ENCODE peak calls at places on chromosomes 11 and 22, in four cellular contexts. O, B, H and R are unnamed samples.

GRCh38 chr22:23524226-23524625 is 55.9 kb downstream of the IGLL1 start:
- DNase-seq in H (no peak), B (no peak), O (no peak), R (no peak)

GRCh38 chr11:32229566-32230240 is 138.8 kb downstream of the RCN1 start:
- DNase-seq in O (no peak), H (no peak), B (no peak), R (no peak)

GRCh38 chr11:121610706-121611105 is 157.9 kb upstream of the SORL1-AS1 start:
- DNase-seq in H (no peak), O (no peak), B (no peak), R (no peak)

GRCh38 chr22:23225724-23226496 is 45.6 kb downstream of the BCR start:
- DNase-seq in O (no peak), H (peak), B (no peak), R (no peak)

GRCh38 chr11:122745111-122745510 is 89.6 kb downstream of the UBASH3B start:
- DNase-seq in O (no peak), H (no peak), B (no peak), R (no peak)

GRCh38 chr11:127490896-127491295 is 490.3 kb upstream of the KIRREL3 start:
- DNase-seq in O (no peak), B (no peak), H (no peak), R (no peak)

GRCh38 chr11:128596245-128596644 is 8.9 kb upstream of the ETS1 start:
- DNase-seq in B (no peak), O (no peak), H (no peak), R (no peak)

GRCh38 chr11:34327804-34328631 is 29.8 kb downstream of the ABTB2 start:
- DNase-seq in B (peak), H (no peak), O (no peak), R (no peak)

GRCh38 chr22:26552466-26552865 is 37.5 kb downstream of the TPST2 start:
- DNase-seq in H (no peak), O (no peak), B (no peak), R (no peak)

GRCh38 chr22:19051381-19051780 is 70.8 kb downstream of the DGCR2 start:
- DNase-seq in B (no peak), H (no peak), O (no peak), R (no peak)

GRCh38 chr22:50529416-50530279 is at the start of gene TYMP:
- DNase-seq in B (peak), H (peak), O (no peak), R (no peak)

GRCh38 chr11:47348859-47349258 is 3.6 kb downstream of the MYBPC3 start:
- DNase-seq in O (no peak), B (no peak), H (peak), R (no peak)

GRCh38 chr22:42700901-42701300 is 19.8 kb downstream of the A4GALT start:
- DNase-seq in O (no peak), B (no peak), H (no peak), R (no peak)

GRCh38 chr11:12058425-12059115 is 50.1 kb upstream of the DKK3 start:
- DNase-seq in H (no peak), B (no peak), O (no peak), R (no peak)

GRCh38 chr11:127017482-127017881 is 16.9 kb upstream of the KIRREL3 start:
- DNase-seq in B (no peak), H (peak), O (peak), R (peak)

GRCh38 chr22:38228873-38229740 is 27.3 kb downstream of the MAFF start:
- DNase-seq in O (no peak), H (peak), B (no peak), R (peak)

GRCh38 chr11:13335319-13335718 is 57.7 kb downstream of the BMAL1 start:
- DNase-seq in O (no peak), H (peak), B (peak), R (peak)

GRCh38 chr11:133830931-133831907 is 14.1 kb downstream of the SPATA19 start:
- DNase-seq in O (no peak), B (no peak), H (no peak), R (no peak)

GRCh38 chr11:106594751-106595351 is 423.4 kb downstream of the GUCY1A2 start:
- DNase-seq in O (no peak), H (no peak), B (no peak), R (no peak)

GRCh38 chr11:122330466-122330865 is 214.5 kb upstream of the BLID start:
- DNase-seq in B (no peak), H (no peak), O (no peak), R (no peak)

GRCh38 chr11:124900464-124900863 is 2.8 kb upstream of the ROBO4 start:
- DNase-seq in H (peak), O (peak), B (peak), R (peak)

GRCh38 chr22:19754701-19755144 is 5.9 kb upstream of the TBX1 start:
- DNase-seq in O (no peak), H (no peak), B (no peak), R (no peak)

GRCh38 chr11:43923327-43924111 is 18.9 kb upstream of the C11orf96 start:
- DNase-seq in H (no peak), O (no peak), B (peak), R (no peak)

GRCh38 chr11:43922974-43923326 is 19.5 kb upstream of the C11orf96 start:
- DNase-seq in B (no peak), H (no peak), O (no peak), R (no peak)

GRCh38 chr11:43925932-43926505 is 16.4 kb upstream of the C11orf96 start:
- DNase-seq in O (no peak), B (no peak), H (no peak), R (no peak)

GRCh38 chr11:43925063-43925931 is 17.1 kb upstream of the C11orf96 start:
- DNase-seq in H (no peak), B (no peak), O (no peak), R (no peak)

DNA sequence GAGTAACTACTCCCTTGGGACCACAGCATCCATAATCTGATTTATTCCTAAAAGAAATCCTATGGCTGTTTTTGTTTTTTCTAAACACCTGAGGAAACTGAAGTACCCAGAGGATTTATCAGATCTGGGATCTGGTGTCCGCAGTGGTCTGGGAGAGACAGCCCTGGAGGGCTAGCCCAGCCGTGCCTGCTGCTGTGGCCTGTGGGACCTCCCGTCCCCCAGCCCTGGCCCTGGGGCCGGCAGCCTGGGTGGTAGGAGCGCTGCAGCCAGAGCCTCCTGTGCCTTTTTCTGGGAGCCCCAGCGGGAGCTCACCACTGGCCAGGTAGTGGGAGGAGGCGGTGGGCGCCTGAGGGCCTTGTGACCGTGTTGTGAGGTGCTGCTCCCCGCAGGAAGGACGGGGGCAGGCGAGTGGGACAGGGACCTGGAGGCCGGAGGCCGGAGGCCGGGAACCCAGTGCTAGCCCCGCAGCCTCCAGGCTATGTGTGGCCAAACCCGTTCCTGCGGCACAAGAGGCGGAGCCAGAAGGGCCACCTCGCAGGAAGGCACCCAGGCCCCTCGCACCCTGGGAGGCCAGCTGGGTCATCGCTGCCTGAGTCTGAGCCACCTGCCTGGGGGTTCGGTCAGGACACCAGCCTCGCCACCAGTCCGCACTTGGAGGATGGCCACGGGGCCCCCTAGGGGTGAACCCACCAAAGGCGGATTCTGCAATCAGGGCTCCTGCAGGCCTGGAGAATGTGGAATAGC is 18.2 kb upstream of the C11orf96 start:
- DNase-seq in O (no peak), B (peak), H (no peak), R (no peak)
- TF ChIP-seq CTCF in O (no peak), B (peak), H (no peak), R (no peak)

DNA sequence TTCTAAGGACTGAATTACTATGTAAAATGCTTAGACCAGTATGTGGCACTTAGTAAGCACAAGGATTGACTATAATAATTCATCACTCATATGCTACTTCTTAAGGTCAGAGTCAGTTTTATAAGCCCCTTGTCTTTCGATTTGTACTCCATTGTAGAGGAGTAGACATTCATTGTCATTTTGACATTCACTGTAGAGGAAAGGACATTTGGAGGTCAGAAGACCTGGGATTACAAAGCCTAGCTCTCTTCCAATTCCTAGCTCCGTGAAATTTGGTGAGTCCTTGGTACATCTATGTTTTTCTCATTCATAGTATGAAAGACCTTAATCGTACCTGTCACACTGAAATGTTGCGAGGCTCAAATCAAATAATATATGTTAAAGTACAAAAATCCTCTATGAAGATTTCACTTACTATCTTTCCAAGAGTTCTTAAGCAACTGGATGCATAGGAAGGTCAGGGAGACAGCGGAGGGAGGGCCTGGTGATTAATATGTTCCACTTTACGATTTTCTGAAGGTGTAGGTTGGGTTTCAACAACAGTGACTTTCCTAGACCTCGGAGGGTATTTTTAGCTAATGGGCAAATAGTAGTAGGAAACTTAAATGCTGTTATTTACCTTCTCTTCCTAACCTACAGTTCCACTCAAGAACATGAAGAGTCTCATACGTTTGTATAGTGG is 1.4 kb upstream of the EMSY start:
- DNase-seq in H (no peak), B (no peak), O (no peak), R (no peak)
- H3K4me3 ChIP-seq in H (peak), B (peak), O (peak), R (peak)

GRCh38 chr11:3195251-3196160 is 23.1 kb downstream of the MRGPRG start:
- DNase-seq in H (no peak), B (no peak), O (no peak), R (no peak)
- TF ChIP-seq CTCF in H (no peak), B (no peak), O (peak), R (peak)

GRCh38 chr11:92546089-92546488 is 321.5 kb downstream of the FAT3 start:
- DNase-seq in B (no peak), O (no peak), H (no peak), R (no peak)
- H3K4me3 ChIP-seq in B (no peak), O (no peak), H (no peak), R (no peak)

DNA sequence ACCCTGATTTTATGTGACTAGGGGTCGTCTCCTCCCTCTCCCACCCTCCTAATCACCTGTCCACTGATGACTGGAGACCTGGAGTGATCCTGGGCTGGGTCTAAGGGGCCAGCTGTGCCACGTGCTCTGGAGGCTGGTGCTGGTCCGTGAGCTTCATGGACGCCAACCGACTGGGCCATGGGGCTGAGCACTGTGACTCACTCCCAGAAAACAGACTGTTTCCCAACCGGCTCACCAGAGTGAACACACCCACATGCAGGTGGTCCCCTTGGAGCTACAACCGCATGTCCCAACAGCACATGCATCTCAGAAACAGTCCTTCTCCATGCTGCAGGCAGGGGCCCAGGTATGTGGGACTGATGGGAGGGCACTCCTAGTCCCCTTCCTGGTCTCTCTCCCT is 14.0 kb upstream of the LMO1 start:
- DNase-seq in O (no peak), H (no peak), B (no peak), R (no peak)
- TF ChIP-seq CTCF in O (no peak), H (no peak), B (no peak), R (no peak)

DNA sequence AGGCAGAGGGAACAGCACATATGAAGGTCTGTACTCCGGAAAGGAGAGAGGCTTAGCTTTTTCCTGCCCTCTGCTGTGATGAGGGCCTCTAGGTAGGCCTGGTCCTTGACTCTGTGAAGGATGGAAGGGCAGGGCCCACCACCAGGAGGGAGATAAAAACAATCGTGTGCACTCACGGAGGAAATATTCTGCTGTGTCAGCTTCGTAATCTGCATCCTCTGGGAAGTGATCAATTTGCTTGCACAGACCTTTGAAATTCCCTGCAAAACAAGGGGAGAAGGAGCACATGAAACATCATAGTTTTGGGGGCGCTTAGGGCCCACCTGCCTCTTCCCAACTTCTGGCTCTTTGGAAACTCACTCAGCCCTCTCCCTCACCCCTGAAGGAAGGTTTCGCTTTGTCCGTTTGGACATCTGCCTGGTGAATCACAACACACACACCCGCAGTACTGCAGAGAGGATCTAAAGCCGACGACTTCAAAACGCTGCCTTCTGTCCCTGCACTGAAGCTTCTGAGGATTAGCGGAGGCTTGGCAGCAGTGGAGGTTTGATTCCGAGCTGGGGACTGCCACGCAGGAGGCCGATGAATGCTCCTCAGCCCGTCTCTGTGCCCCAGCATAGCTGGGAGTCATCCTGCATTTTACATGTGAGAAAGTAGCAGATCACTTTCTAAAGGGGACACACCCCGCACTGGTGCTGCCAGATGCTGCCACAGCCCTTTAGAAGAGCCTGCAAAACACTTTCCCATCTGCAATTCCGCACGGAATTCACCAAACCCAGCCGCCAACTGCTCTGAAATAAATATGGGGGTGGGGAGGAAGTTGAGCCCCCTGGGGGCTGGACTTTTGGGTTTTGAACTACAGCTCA is 58.6 kb upstream of the EIF3D start:
- DNase-seq in O (no peak), H (peak), B (no peak), R (peak)
- H3K4me3 ChIP-seq in O (no peak), H (no peak), B (no peak), R (peak)

GRCh38 chr22:27714076-27714475 is 87.5 kb downstream of the MN1 start:
- DNase-seq in B (no peak), O (no peak), H (no peak), R (no peak)

GRCh38 chr22:27711756-27712155 is 89.8 kb downstream of the MN1 start:
- DNase-seq in O (no peak), B (no peak), H (no peak), R (no peak)

GRCh38 chr22:27717094-27717493 is 84.5 kb downstream of the MN1 start:
- DNase-seq in H (no peak), B (no peak), O (no peak), R (no peak)

GRCh38 chr22:27716074-27716473 is 85.5 kb downstream of the MN1 start:
- DNase-seq in H (no peak), B (no peak), O (no peak), R (no peak)

DNA sequence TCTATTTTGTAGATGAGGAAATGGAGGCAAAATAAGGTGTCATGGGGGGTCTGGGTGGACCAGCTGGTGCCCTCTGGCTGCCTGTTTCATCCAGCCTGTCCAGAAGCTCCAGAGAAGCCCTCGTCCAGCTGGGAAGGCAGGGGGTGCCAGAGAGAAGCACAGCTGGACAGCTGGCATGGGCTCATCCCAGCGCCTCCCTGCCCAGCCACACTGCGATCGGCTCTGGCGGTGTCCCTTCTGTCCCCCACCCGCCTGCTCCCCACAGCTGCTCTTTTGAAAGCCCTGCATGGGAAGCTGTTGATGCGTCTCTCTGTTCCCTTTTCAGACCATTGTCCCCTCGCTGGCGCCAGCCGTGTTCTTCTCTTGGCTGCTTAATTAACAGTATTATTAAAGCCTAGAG is 86.5 kb downstream of the MN1 start:
- DNase-seq in H (no peak), O (no peak), B (no peak), R (no peak)
- TF ChIP-seq CTCF in H (no peak), O (peak), B (no peak), R (no peak)

DNA sequence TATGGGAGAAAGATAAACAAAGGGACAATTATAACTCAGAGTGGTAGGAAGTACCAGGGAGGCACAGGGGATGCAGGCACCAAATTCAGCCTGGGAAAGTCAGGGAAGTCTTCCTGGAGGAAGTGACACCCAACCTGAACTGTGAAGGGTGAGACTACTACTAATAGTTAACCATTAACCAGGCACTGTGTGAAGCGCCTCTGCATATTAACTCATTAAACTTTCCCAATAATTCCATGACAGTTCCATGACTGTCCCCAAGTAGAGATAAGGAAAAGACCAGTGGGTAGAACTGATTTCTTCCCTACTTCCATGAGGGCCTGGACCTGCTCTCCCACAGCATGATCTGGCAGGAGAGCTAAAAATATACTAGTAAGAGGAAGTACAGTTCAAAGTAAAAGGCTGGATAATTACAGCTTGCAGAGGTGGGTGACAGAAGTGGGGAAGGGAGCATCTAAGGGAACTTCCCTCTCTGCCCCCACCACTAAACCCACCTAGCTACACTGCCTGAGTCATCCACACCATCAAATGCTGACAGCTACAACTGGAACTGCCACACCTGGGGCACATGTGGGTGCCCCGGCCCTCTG is 4.7 kb upstream of the AP1B1 start:
- DNase-seq in H (no peak), B (no peak), O (no peak), R (no peak)
- H3K4me3 ChIP-seq in H (no peak), B (no peak), O (no peak), R (no peak)

DNA sequence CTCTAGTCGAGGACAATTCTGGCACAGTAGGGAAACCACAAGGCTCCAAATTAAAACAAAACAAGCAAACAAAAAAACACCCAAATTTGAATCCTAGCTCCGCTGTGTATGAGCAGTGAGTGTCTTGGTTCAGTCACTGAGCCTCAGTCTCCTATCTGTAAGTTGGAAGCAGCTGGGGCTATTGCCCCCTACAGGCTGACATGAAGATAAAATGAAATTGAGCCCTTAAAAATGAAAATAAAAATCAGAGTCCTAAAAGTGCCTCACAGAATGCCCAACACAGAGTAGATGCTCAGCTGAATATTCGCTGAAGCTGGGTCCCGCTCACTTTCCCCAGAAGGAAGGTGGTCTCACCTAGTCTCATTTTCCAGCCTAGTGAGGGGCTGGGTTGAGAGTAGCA is 65.2 kb downstream of the PDE2A start:
- DNase-seq in H (no peak), O (no peak), B (no peak), R (no peak)
- TF ChIP-seq CTCF in H (peak), O (peak), B (no peak), R (peak)

DNA sequence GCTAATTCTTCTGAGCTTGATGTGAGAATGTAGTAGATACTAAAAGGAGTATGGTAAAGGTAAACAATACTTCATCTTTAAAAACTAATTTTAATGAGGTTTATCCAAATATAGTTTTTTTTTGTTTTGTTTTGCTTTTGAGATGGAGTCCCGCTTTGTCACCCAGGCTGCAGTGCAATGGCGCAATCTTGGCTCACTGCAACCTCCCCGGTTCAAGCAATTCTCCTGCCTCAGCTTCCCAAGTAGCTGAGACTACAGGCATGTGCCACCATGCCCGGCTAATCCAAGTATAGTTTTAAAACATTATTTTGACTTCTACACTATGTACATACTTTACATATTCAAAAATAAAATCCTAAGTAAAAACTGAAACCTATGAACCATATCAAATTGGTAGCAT is 4.1 kb downstream of the ZBTB44 start:
- DNase-seq in O (no peak), B (no peak), H (no peak), R (no peak)
- H3K4me3 ChIP-seq in O (no peak), B (no peak), H (no peak), R (no peak)